ENCODE peak calls at places on chromosomes 2 and 18, in four cellular contexts. K, C, X and W are unnamed samples. For H3K27me3, the result is how much of the 10 kb centered on the place peaks cover.

GRCh38 chr2:28493636-28494035 is 2.2 kb upstream of the PLB1 start:
- DNase-seq in K (no peak), C (no peak), X (no peak), W (no peak)

GRCh38 chr2:38971377-38971776 is 81.7 kb downstream of the ARHGEF33 start:
- DNase-seq in K (no peak), C (no peak), X (no peak), W (no peak)

GRCh38 chr2:150075831-150076230 is 411.6 kb downstream of the RND3 start:
- DNase-seq in K (no peak), C (peak), X (no peak), W (peak)

GRCh38 chr18:41875094-41875780 is 79.8 kb upstream of the PIK3C3 start:
- DNase-seq in K (no peak), C (peak), X (no peak), W (no peak)

GRCh38 chr18:34224423-34225217 is at the start of gene NOL4:
- DNase-seq in K (peak), C (peak), X (peak), W (no peak)

GRCh38 chr2:100819365-100820345 is at the start of gene NPAS2:
- DNase-seq in K (peak), C (peak), X (peak), W (no peak)

GRCh38 chr2:121075006-121075545 is 209.9 kb downstream of the TFCP2L1 start:
- DNase-seq in K (no peak), C (peak), X (peak), W (peak)

GRCh38 chr2:38394903-38395341 is 17.8 kb upstream of the ATL2 start:
- DNase-seq in K (peak), C (peak), X (no peak), W (peak)

GRCh38 chr2:46842876-46843275 is 72.7 kb downstream of the MCFD2 start:
- DNase-seq in K (no peak), C (no peak), X (no peak), W (no peak)

GRCh38 chr2:45128580-45128997 is 119.3 kb upstream of the SIX2 start:
- DNase-seq in K (no peak), C (peak), X (no peak), W (peak)

GRCh38 chr18:5253910-5254309 is 41.6 kb downstream of the ZBTB14 start:
- DNase-seq in K (no peak), C (no peak), X (no peak), W (no peak)

GRCh38 chr2:205764502-205764815 is 82.2 kb downstream of the NRP2 start:
- DNase-seq in K (no peak), C (no peak), X (peak), W (no peak)

GRCh38 chr2:230796280-230796862 is 68.4 kb upstream of the ITM2C start:
- DNase-seq in K (peak), C (peak), X (no peak), W (no peak)

GRCh38 chr18:79916128-79916494 is 35.3 kb downstream of the SLC66A2 start:
- DNase-seq in K (no peak), C (no peak), X (no peak), W (no peak)

GRCh38 chr2:62266433-62267038 is 70.6 kb downstream of the B3GNT2 start:
- DNase-seq in K (no peak), C (peak), X (no peak), W (peak)

GRCh38 chr2:8624855-8625398 is 56.9 kb upstream of the ID2 start:
- DNase-seq in K (no peak), C (no peak), X (no peak), W (no peak)

GRCh38 chr2:42932271-42933151 is 140.1 kb upstream of the HAAO start:
- DNase-seq in K (no peak), C (no peak), X (no peak), W (no peak)

GRCh38 chr2:26515771-26516170 is 37.8 kb upstream of the OTOF start:
- DNase-seq in K (no peak), C (no peak), X (no peak), W (no peak)
- H3K27me3 ChIP-seq in K (under half), C (under half), X (under half), W (under half)

DNA sequence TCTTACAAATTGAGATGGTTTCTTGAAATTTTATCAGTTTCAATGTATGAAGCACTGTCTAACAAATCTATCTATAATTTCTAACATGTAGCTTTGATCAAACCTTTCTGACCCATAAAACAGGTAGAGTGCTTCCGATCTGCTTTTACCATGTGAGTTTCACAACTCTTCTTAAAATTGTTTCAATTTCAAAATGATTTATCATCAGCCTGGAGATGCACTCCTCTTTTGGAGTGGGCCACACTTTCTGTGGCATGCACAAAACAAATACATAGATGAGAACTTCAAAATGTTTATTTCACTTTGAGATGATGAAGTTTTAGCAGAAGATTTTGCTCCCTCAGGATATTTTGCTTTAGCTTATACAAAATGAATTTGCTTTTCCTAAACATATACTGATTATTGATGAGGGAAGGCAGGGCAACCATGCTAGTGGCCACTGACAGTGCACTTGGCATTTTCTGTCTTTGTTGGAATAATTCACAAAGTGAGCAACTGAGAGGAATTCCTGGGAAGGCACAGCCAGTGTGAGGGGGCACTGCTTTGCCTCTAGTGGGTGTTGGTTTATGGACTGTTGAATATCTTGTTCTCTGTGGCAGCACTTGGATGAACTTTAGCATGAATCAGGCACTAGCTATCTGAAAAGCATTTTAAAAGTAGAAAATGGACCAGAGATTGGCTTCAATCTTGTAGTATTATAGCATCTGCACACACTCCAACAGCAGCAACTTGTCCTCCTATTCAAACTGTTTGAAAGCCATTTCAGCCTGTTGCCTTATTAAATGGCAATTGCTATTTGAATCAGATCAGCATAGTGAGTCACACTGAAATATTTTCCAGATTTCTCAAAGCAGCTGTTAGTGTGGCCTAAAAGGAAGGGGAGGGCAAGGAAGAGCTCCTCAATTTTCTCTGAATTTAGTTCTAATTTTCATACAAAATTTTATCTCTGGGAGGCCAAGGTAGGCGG is 193.2 kb downstream of the CCDC85A start:
- DNase-seq in K (no peak), C (peak), X (no peak), W (peak)
- H3K4me3 ChIP-seq in K (no peak), C (no peak), X (no peak), W (no peak)

DNA sequence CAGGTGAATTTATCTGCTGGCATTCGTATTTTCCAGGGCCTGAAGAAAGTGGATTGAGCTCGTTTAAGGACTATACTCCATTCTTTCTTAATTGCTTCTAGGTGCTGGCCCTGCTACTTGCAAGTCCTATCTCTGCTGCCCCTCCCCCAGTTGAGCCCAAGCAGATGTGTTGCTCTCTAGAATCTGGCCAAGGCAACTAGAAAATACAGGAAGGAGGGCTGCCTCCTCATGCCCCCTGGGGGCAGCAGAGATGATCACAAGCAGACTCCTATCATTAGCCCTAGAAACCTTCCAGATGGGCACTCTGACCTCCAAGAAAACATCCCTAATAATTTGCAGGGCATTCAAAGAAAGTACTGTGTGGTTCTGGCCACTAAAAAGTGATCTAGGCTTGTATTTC is 72.5 kb upstream of the CYP26B1 start:
- DNase-seq in K (no peak), C (no peak), X (no peak), W (no peak)
- TF ChIP-seq CTCF in K (no peak), C (peak), X (no peak), W (peak)

DNA sequence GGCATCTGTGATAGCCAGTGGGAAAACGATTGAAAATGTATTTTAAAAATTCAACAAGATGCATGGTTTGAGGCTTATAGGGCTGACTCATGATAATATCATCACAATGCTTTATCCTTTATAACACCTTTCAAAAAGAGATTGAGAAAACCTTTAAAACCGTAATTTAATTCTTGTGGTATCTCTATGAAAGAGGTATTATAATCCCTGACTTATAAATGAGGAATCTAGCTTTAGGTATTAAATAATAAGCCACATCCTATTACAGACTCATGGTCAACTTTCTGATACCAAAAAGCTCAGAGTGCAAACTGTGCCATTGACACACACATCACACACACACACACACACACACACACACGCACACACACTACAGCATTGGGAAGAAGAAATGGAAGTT is 134.6 kb upstream of the RAB12 start:
- DNase-seq in K (no peak), C (no peak), X (no peak), W (no peak)
- H3K27me3 ChIP-seq in K (under half), C (under half), X (under half), W (under half)

DNA sequence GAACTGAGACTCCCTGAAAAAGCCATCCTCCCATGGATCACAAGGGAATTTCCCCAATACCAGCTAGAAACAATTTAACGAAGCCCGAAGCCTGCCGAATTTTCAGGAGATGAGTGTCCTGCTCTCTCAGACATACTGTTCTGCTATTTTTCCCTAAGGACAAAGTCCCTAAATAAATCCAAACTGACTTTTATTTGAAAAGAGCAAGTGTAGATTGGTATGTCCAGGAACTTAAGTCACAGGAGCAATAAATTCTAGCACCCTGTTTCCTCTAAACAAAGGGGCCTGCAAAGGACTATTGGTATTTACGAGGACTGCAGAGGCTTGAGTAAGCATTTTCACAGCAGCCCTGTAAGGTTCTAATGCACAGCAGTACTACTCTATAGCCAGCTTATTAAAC is 740.4 kb downstream of the NRXN1 start:
- DNase-seq in K (no peak), C (no peak), X (no peak), W (no peak)
- H3K4me3 ChIP-seq in K (no peak), C (no peak), X (no peak), W (no peak)

GRCh38 chr2:168890006-168890782 is at the start of gene SPC25:
- DNase-seq in K (peak), C (peak), X (peak), W (peak)
- TF ChIP-seq CTCF in K (no peak), C (no peak), X (no peak), W (no peak)

DNA sequence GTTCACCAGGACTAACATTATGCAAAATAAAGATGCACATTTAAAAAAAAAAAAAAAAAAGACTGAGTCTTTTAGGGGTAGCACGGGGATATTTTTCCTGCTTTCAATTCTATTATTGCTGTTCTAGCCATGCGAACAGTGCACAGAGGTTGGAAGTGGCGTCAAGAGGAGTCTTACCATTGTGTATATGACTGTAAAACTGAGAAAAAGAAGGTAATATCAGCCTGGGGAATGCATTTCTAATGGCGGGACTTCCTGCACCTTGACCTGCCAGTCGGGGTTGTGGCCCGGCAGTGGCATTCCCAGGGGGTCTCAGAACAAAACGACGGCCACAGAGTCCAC is 48.5 kb upstream of the ATP6V1B1 start:
- DNase-seq in K (no peak), C (no peak), X (no peak), W (no peak)
- H3K27me3 ChIP-seq in K (half or more), C (half or more), X (half or more), W (half or more)

GRCh38 chr2:169736902-169737301 is 3.3 kb downstream of the KLHL23 start:
- DNase-seq in K (no peak), C (no peak), X (no peak), W (no peak)
- H3K4me3 ChIP-seq in K (no peak), C (no peak), X (peak), W (no peak)

GRCh38 chr2:131040661-131041401 is 52.4 kb downstream of the FAM168B start:
- DNase-seq in K (no peak), C (no peak), X (peak), W (no peak)
- TF ChIP-seq CTCF in K (no peak), C (peak), X (no peak), W (peak)

DNA sequence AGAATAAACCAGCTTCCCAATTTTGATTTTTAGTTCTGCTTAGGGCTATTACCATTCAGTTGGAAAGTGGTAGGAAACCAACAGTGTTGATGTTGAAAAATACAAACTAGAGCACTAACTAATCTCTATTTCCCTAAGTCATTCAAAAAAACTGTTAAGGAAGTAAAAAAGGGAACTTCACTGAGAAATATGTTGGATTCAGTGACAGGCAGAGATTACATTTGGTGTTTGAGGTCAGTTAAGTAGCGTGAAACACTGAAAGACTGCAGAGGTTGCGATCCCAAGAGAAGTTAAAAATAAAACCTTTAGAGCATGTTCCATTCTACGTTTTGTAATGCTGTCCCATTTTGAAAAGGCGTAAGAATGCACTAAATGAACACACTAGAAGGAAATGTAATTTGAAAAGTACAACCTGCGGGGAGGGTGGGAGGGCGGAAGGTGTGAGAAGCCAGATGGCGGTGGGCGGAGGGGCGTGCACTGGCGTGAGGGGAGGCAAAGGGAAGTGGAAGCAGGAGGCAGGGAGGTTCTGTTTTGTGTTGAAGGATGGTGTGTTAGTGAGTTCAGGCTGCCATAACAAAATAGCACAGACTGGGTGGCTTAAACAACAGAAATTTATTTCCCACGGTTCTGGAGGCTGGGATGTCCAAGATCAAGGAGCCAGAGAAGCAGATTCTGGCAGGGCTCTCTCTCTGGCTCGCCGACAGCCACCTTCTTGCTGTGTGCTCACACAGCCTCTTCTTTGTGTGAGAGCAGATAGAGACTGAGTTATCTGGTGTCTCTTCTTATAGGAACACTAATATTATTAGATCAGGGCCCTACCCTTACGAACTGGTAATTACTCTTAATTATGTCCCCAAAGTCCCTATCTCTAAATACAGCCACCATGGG is 94.4 kb upstream of the KCTD1 start:
- DNase-seq in K (no peak), C (no peak), X (no peak), W (no peak)
- H3K27me3 ChIP-seq in K (under half), C (under half), X (under half), W (under half)